ENCODE peak calls at places on chromosomes 12 and 14, in eight cellular contexts. R, J, W, S, L, V, C and F are unnamed samples.

GRCh38 chr12:29671742-29672141 is 112.0 kb downstream of the TMTC1 start:
- DNase-seq in L (no peak), J (no peak), R (no peak), V (no peak), S (no peak), C (no peak), W (no peak), F (no peak)

GRCh38 chr12:60394680-60395079 is 798.9 kb downstream of the SLC16A7 start:
- DNase-seq in L (no peak), J (peak), V (no peak), R (no peak), S (no peak), W (no peak), C (no peak), F (peak)

GRCh38 chr12:110739894-110740293 is 2.8 kb downstream of the PPP1CC start:
- DNase-seq in S (no peak), V (no peak), C (no peak), W (no peak), R (no peak), L (no peak), J (no peak), F (no peak)

GRCh38 chr14:21536395-21537087 is 10.4 kb upstream of the SALL2 start:
- DNase-seq in C (no peak), W (peak), R (no peak), L (peak), V (no peak), J (no peak), S (no peak), F (no peak)

GRCh38 chr14:58199726-58200479 is at the start of gene ACTR10:
- DNase-seq in S (peak), W (peak), C (peak), L (peak), R (peak), J (peak), V (peak), F (peak)

GRCh38 chr12:102673606-102674005 is 193.2 kb upstream of the IGF1 start:
- DNase-seq in V (no peak), S (no peak), L (no peak), J (no peak), C (no peak), R (no peak), W (no peak), F (no peak)

GRCh38 chr12:57477710-57478681 is 1.7 kb downstream of the ARHGAP9 start:
- DNase-seq in V (peak), C (no peak), L (no peak), J (peak), R (no peak), S (no peak), W (no peak), F (peak)

GRCh38 chr12:95337176-95337575 is 119.6 kb downstream of the VEZT start:
- DNase-seq in V (no peak), W (no peak), R (no peak), L (no peak), C (no peak), J (no peak), S (no peak), F (peak)

GRCh38 chr14:96799489-96800056 is 2.4 kb downstream of the VRK1 start:
- DNase-seq in W (no peak), C (no peak), S (no peak), R (no peak), J (no peak), V (no peak), L (no peak), F (no peak)

GRCh38 chr12:46786774-46787173 is 39.0 kb downstream of the SLC38A4 start:
- DNase-seq in C (no peak), R (no peak), W (no peak), V (no peak), J (peak), L (no peak), S (no peak), F (peak)

GRCh38 chr12:131002271-131002670 is 48.6 kb downstream of the ADGRD1 start:
- DNase-seq in S (no peak), W (no peak), V (no peak), L (no peak), R (no peak), C (no peak), J (no peak), F (no peak)

GRCh38 chr14:51327376-51327775 is 87.3 kb downstream of the TMX1 start:
- DNase-seq in W (no peak), S (no peak), C (no peak), R (no peak), V (no peak), J (peak), L (no peak), F (peak)

DNA sequence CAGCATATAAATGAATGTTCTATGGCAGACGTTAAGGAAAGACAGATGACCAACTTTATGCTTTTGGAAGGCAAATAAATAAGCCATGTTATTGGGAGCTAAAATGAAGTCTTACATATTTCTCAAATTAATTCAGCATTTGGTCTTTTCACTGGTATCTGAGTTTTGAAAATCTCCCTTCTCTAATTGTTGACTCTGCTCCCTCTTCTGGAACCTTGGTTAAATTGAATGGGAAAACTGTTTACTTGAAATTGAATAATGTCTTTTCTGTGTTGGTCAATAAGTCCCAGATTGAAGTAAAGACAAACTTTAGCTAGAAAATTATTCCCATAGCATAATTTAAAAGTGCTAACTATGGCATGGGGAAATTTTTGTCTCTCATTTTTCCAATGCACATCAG is 38.7 kb downstream of the LGR5 start:
- DNase-seq in S (no peak), C (no peak), W (no peak), R (no peak), V (no peak), L (no peak), J (no peak), F (no peak)
- TF ChIP-seq CTCF in S (no peak), C (no peak), W (no peak), R (no peak), V (no peak), L (no peak), J (no peak), F (no peak)

GRCh38 chr12:55930771-55931316 is at the start of gene DGKA:
- DNase-seq in V (peak), L (peak), C (no peak), J (peak), R (peak), S (peak), W (peak), F (peak)
- TF ChIP-seq CTCF in V (peak), L (peak), C (peak), J (peak), R (peak), S (peak), W (peak), F (peak)

GRCh38 chr12:48716493-48717251 is at the start of gene CCNT1:
- DNase-seq in R (peak), J (peak), V (peak), C (peak), W (peak), S (peak), L (peak), F (peak)
- TF ChIP-seq CTCF in R (no peak), J (no peak), V (no peak), C (peak), W (no peak), S (no peak), L (no peak), F (peak)

DNA sequence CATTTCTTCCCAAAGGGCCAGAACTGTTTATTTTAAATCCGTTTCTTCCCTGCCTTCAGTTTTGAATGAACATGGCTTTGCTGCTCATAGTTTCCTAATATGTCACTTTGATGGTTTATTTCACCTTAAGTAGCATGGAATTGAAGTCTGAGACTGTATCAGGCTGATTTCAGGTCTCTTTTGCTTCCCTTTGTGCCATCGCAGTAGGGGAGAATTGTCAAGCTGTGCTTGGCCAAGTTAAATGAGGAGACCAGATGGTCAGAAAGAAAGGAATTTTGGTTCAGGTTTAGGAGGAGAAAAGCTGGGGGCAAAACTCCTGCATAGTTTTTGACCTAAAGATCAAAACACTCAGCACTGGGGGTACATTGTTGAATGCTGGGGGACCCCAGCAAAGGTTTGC is 398.4 kb downstream of the NUAK1 start:
- DNase-seq in W (peak), L (no peak), C (no peak), V (no peak), J (no peak), R (no peak), S (no peak), F (no peak)
- TF ChIP-seq CTCF in W (no peak), L (no peak), C (no peak), V (no peak), J (no peak), R (no peak), S (no peak), F (no peak)

DNA sequence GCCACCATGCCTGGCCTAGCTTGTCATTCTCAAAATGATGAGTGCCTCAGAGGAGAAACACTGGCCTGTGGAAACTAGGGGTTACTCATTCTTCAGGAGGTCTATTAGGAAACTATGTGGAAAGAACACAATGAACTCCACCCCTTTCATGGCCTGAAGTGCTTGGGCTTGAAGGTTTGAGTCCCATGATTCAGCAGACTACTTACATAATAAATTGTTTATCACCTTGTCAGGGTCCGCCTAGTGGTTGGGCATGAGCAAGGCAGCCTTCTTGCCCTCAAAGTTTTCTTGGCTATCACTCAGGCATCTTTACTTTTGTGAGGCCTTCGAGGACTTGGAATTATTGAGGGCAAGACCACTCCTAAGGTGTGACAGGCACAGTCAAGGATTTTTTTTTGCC is 251.2 kb downstream of the ACSS3 start:
- DNase-seq in V (no peak), C (no peak), L (peak), S (peak), W (peak), R (no peak), J (peak), F (peak)
- TF ChIP-seq CTCF in V (no peak), C (no peak), L (peak), S (peak), W (peak), R (no peak), J (peak), F (peak)

GRCh38 chr12:41103614-41104013 is 84.5 kb upstream of the PDZRN4 start:
- DNase-seq in W (no peak), S (no peak), C (no peak), V (no peak), J (no peak), L (no peak), R (no peak), F (peak)
- TF ChIP-seq CTCF in W (no peak), S (no peak), C (no peak), V (no peak), J (no peak), L (no peak), R (no peak), F (no peak)

GRCh38 chr12:1629338-1630080 is 478 bp downstream of the WNT5B start:
- DNase-seq in L (peak), W (peak), V (no peak), R (no peak), S (peak), C (no peak), J (no peak), F (peak)
- TF ChIP-seq CTCF in L (peak), W (no peak), V (peak), R (no peak), S (peak), C (no peak), J (peak), F (no peak)

GRCh38 chr12:128385736-128386135 is 118.8 kb downstream of the TMEM132C start:
- DNase-seq in W (no peak), J (no peak), C (no peak), V (no peak), S (no peak), R (no peak), L (no peak), F (no peak)

GRCh38 chr12:128381537-128381936 is 114.6 kb downstream of the TMEM132C start:
- DNase-seq in W (no peak), J (no peak), R (no peak), S (no peak), L (peak), C (no peak), V (no peak), F (no peak)

GRCh38 chr12:128381961-128382360 is 115.0 kb downstream of the TMEM132C start:
- DNase-seq in R (no peak), S (no peak), L (no peak), C (no peak), W (no peak), V (no peak), J (no peak), F (no peak)

GRCh38 chr12:128387811-128388422 is 120.9 kb downstream of the TMEM132C start:
- DNase-seq in W (no peak), R (no peak), S (peak), J (no peak), L (peak), C (peak), V (no peak), F (peak)

DNA sequence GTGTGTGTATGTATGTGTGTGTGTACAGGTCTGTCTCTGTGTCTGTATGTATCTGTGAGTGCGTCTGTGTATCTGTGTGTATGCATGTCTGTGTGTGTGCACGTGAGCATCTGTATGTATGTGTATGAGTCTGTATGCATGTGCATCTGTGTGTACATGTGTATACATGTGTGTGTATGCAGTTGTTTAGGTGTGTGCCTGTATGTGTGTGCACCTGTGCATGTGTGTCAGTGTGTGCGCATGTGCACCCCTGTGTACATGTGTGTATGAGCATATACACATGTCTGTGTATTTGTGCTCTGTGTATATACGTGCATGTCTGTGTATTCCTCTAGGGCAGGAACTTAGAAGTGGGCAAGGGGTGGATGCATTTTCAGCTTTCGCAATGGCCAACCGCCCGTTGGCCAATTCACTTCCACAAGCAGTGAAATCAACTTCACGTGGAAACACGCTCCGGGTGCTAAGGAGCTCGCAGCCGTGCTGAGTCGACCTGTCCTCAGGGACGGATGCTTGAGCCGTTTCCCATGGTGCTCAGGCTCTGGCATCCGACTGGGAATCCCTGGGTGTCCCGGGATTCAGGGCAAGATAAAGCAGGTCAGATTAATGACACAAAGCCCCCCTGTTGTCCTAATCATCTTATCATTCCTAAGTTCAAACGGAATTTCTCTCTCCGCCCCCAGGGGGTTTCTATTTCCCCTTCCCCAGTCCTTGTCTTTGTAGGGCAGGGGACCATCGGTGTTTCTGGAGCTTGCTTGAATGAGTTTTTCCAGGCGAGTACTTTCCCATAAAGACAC is 116.2 kb downstream of the TMEM132C start:
- DNase-seq in W (no peak), C (no peak), S (no peak), L (no peak), R (no peak), V (no peak), J (no peak), F (no peak)
- TF ChIP-seq CTCF in W (no peak), C (no peak), S (no peak), L (no peak), R (no peak), V (no peak), J (no peak), F (no peak)

GRCh38 chr14:73953731-73954130 is 3.6 kb downstream of the COQ6 start:
- DNase-seq in J (no peak), S (no peak), L (no peak), V (no peak), C (no peak), R (no peak), W (no peak), F (peak)

GRCh38 chr14:73945159-73945670 is 4.7 kb downstream of the FAM161B start:
- DNase-seq in R (peak), C (no peak), J (no peak), V (no peak), S (no peak), W (no peak), L (no peak), F (no peak)

GRCh38 chr14:73944432-73945158 is 5.3 kb downstream of the FAM161B start:
- DNase-seq in V (no peak), W (no peak), R (peak), C (no peak), S (no peak), L (no peak), J (no peak), F (no peak)

GRCh38 chr14:73955674-73956073 is 5.6 kb downstream of the COQ6 start:
- DNase-seq in J (no peak), S (no peak), V (no peak), R (no peak), L (no peak), C (no peak), W (no peak), F (no peak)

GRCh38 chr14:73949752-73950734 is at the start of the genes COQ6 and FAM161B:
- DNase-seq in S (peak), C (peak), J (peak), L (peak), R (peak), W (peak), V (peak), F (peak)
- TF ChIP-seq CTCF in S (no peak), C (no peak), J (no peak), L (no peak), R (no peak), W (no peak), V (peak), F (no peak)

GRCh38 chr12:83958997-83959396 is 953.6 kb downstream of the SLC6A15 start:
- DNase-seq in R (no peak), C (no peak), W (no peak), V (no peak), S (no peak), L (no peak), J (peak), F (no peak)

GRCh38 chr12:83960767-83961166 is 951.8 kb downstream of the SLC6A15 start:
- DNase-seq in V (no peak), J (no peak), W (no peak), S (no peak), L (no peak), R (no peak), C (no peak), F (no peak)

GRCh38 chr12:83954071-83954789 is 958.4 kb downstream of the SLC6A15 start:
- DNase-seq in V (no peak), S (no peak), L (no peak), J (no peak), W (no peak), R (no peak), C (no peak), F (no peak)

GRCh38 chr12:83954939-83955601 is 957.5 kb downstream of the SLC6A15 start:
- DNase-seq in V (no peak), W (peak), J (peak), S (no peak), L (no peak), C (no peak), R (no peak), F (no peak)
- TF ChIP-seq CTCF in V (no peak), W (no peak), J (no peak), S (no peak), L (no peak), C (no peak), R (no peak), F (peak)